ENCODE peak calls at places on chromosomes 12 and 14, in seven cellular contexts. One of them, this sample, is unnamed.

GRCh38 chr14:89139404-89140247 is 277.4 kb downstream of the FOXN3 start:
- DNase-seq in body of pancreas: no peak
- DNase-seq in uterus: no peak
- DNase-seq in A549: no peak
- DNase-seq in neural progenitor cell: no peak
- DNase-seq in heart right ventricle: no peak
- DNase-seq in IMR-90: no peak
- DNase-seq in this sample: no peak

GRCh38 chr14:74888164-74889158 is 6.7 kb downstream of the DLST start:
- DNase-seq in body of pancreas: no peak
- DNase-seq in uterus: no peak
- DNase-seq in A549: no peak
- DNase-seq in neural progenitor cell: no peak
- DNase-seq in heart right ventricle: no peak
- DNase-seq in IMR-90: no peak
- DNase-seq in this sample: no peak

GRCh38 chr12:114829833-114830232 is 145.9 kb upstream of the TBX3 start:
- DNase-seq in body of pancreas: no peak
- DNase-seq in uterus: no peak
- DNase-seq in A549: no peak
- DNase-seq in neural progenitor cell: no peak
- DNase-seq in heart right ventricle: no peak
- DNase-seq in IMR-90: no peak
- DNase-seq in this sample: no peak

GRCh38 chr14:94143239-94143638 is 13.8 kb upstream of the IFI27L2 start:
- DNase-seq in body of pancreas: no peak
- DNase-seq in uterus: no peak
- DNase-seq in A549: no peak
- DNase-seq in neural progenitor cell: peak
- DNase-seq in heart right ventricle: no peak
- DNase-seq in IMR-90: no peak
- DNase-seq in this sample: no peak

GRCh38 chr14:74948228-74949175 is 6.9 kb downstream of the PGF start:
- DNase-seq in body of pancreas: no peak
- DNase-seq in uterus: no peak
- DNase-seq in A549: no peak
- DNase-seq in neural progenitor cell: no peak
- DNase-seq in heart right ventricle: no peak
- DNase-seq in IMR-90: no peak
- DNase-seq in this sample: peak

GRCh38 chr12:104108755-104109445 is 29.1 kb downstream of the NFYB start:
- DNase-seq in body of pancreas: peak
- DNase-seq in uterus: peak
- DNase-seq in A549: peak
- DNase-seq in neural progenitor cell: peak
- DNase-seq in heart right ventricle: peak
- DNase-seq in IMR-90: peak
- DNase-seq in this sample: peak

GRCh38 chr12:69052613-69053408 is 119.8 kb upstream of the CPM start:
- DNase-seq in body of pancreas: peak
- DNase-seq in uterus: no peak
- DNase-seq in A549: peak
- DNase-seq in neural progenitor cell: no peak
- DNase-seq in heart right ventricle: no peak
- DNase-seq in IMR-90: peak
- DNase-seq in this sample: no peak

GRCh38 chr12:53381739-53382630 is 2.0 kb downstream of the SP1 start:
- DNase-seq in body of pancreas: peak
- DNase-seq in uterus: peak
- DNase-seq in A549: no peak
- DNase-seq in neural progenitor cell: peak
- DNase-seq in heart right ventricle: peak
- DNase-seq in IMR-90: peak
- DNase-seq in this sample: peak

GRCh38 chr12:2960996-2961616 is 1.9 kb downstream of the TEAD4 start:
- DNase-seq in body of pancreas: no peak
- DNase-seq in uterus: no peak
- DNase-seq in A549: no peak
- DNase-seq in neural progenitor cell: no peak
- DNase-seq in heart right ventricle: no peak
- DNase-seq in IMR-90: peak
- DNase-seq in this sample: no peak

GRCh38 chr14:65949711-65950516 is 536.3 kb upstream of the CCDC196 start:
- DNase-seq in body of pancreas: peak
- DNase-seq in uterus: peak
- DNase-seq in A549: no peak
- DNase-seq in neural progenitor cell: no peak
- DNase-seq in heart right ventricle: peak
- DNase-seq in IMR-90: peak
- DNase-seq in this sample: no peak

GRCh38 chr14:24196071-24197061 is 1.1 kb upstream of the TM9SF1 start:
- DNase-seq in body of pancreas: no peak
- DNase-seq in uterus: no peak
- DNase-seq in A549: no peak
- DNase-seq in neural progenitor cell: peak
- DNase-seq in heart right ventricle: no peak
- DNase-seq in IMR-90: peak
- DNase-seq in this sample: no peak

GRCh38 chr12:56278905-56279304 is 12.2 kb downstream of the COQ10A start:
- DNase-seq in body of pancreas: no peak
- DNase-seq in uterus: no peak
- DNase-seq in A549: no peak
- DNase-seq in neural progenitor cell: no peak
- DNase-seq in heart right ventricle: no peak
- DNase-seq in IMR-90: no peak
- DNase-seq in this sample: no peak

DNA sequence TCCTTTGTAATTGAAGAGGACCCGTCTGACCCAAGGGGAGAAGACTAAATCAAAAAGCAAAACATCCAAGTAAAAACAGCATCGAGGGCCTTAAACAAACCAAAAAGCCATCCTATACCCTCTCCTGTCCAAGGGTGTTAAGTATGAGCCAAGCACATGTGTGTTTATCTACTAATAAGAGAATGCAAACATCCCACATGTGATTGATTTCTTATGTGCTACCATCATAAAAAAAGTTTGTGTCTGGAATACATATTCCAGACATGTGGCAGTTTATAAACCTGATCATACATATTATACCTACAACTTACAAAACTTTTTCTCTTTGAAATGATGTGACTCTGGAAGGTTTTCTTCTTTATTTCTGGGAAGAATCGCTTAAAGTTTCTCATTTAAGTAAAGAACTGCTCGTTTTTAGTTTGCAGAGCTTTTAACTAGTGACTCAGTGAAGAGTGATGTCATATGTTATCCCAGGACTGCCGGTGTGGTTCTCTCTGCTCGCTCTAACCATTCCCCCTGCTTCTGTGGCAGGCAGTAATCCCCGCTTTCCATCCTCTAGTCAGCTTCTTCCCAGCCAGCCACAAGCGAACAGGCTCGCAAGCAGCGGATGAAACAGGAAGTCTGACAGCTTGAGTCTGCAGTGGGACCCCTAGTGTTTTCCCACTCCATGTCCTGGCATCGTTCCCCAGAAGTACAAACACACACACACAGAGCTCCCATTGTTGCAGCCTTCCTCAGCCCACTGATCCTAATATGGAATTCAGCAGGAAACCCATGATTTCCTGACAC is 431 bp upstream of the RHOJ start:
- DNase-seq in body of pancreas: peak
- DNase-seq in uterus: peak
- DNase-seq in A549: no peak
- DNase-seq in neural progenitor cell: peak
- DNase-seq in heart right ventricle: peak
- DNase-seq in IMR-90: peak
- DNase-seq in this sample: peak
- TF ChIP-seq CTCF in body of pancreas: peak
- TF ChIP-seq CTCF in uterus: peak
- TF ChIP-seq CTCF in A549: no peak
- TF ChIP-seq CTCF in neural progenitor cell: no peak
- TF ChIP-seq CTCF in heart right ventricle: peak
- TF ChIP-seq CTCF in IMR-90: peak
- TF ChIP-seq CTCF in this sample: no peak

GRCh38 chr12:118706437-118706836 is 274.9 kb upstream of the SRRM4 start:
- DNase-seq in body of pancreas: no peak
- DNase-seq in uterus: no peak
- DNase-seq in A549: no peak
- DNase-seq in neural progenitor cell: no peak
- DNase-seq in heart right ventricle: no peak
- DNase-seq in IMR-90: no peak
- DNase-seq in this sample: no peak

DNA sequence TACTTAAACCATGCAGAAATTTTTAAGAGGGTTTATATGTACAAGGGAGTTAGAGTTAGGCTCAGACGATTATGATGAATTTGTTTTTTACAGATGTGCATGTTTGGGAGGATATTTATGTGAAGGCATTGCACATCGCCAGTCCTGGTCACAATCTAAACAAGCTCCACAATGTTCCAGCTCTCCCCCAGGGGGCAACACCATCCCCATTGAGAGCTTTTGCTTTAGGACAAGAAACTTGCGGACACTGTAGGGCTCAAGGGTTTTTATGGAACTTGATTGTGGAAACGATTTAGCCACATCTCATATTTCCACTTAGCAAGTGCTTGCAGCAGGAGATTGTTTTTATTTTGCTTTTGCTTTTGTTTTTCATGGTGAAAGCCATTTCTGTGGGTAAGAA is 276.8 kb upstream of the SRRM4 start:
- DNase-seq in body of pancreas: no peak
- DNase-seq in uterus: no peak
- DNase-seq in A549: no peak
- DNase-seq in neural progenitor cell: peak
- DNase-seq in heart right ventricle: no peak
- DNase-seq in IMR-90: no peak
- DNase-seq in this sample: no peak
- H3K27ac ChIP-seq in body of pancreas: no peak
- H3K27ac ChIP-seq in uterus: no peak
- H3K27ac ChIP-seq in A549: no peak
- H3K27ac ChIP-seq in neural progenitor cell: no peak
- H3K27ac ChIP-seq in heart right ventricle: no peak
- H3K27ac ChIP-seq in IMR-90: no peak
- H3K27ac ChIP-seq in this sample: no peak

DNA sequence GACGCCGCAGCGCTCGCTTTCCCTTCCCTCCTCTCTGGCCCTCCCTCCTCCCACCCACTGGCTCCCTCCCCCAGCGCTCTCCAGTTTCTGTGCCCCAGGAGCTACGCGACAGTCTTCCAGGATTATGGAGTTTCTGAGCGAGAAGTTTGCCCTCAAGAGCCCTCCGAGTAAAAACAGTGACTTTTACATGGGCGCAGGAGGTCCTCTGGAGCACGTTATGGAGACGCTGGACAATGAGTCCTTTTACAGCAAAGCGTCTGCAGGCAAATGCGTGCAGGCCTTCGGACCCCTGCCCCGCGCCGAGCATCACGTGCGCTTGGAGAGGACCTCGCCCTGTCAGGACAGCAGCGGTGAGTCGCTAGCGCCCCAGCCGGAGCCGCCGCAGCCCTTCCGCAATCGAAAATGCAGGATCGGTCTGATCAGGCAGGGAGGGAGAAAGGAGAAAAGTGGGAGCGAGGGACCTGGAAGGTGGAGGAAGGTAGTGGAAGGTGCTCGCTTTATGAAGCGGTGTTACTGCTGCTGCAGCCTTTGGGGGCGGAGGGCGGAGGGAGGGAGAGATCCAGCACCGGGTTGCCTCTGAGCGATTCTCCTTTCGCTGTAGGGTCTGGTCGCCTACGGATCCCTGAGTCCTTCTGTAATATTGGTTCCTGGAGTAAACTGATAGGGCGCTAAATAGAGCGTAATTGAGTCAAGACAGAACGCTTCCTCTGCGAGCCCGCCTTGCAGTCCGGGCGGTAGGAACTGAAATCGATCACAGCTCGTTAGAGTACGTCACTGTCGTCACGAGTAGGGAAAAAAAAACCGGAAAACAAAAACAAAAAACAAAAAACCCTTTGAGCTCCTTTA is at the start of gene ALX1:
- DNase-seq in body of pancreas: no peak
- DNase-seq in uterus: no peak
- DNase-seq in A549: peak
- DNase-seq in neural progenitor cell: peak
- DNase-seq in heart right ventricle: no peak
- DNase-seq in IMR-90: peak
- DNase-seq in this sample: peak
- TF ChIP-seq CTCF in body of pancreas: no peak
- TF ChIP-seq CTCF in uterus: no peak
- TF ChIP-seq CTCF in A549: peak
- TF ChIP-seq CTCF in neural progenitor cell: peak
- TF ChIP-seq CTCF in heart right ventricle: no peak
- TF ChIP-seq CTCF in IMR-90: no peak
- TF ChIP-seq CTCF in this sample: no peak

GRCh38 chr12:106459124-106459523 is 101.6 kb downstream of the POLR3B start:
- DNase-seq in body of pancreas: no peak
- DNase-seq in uterus: no peak
- DNase-seq in A549: no peak
- DNase-seq in neural progenitor cell: no peak
- DNase-seq in heart right ventricle: no peak
- DNase-seq in IMR-90: no peak
- DNase-seq in this sample: no peak

GRCh38 chr12:106452309-106452708 is 94.8 kb downstream of the POLR3B start:
- DNase-seq in body of pancreas: no peak
- DNase-seq in uterus: no peak
- DNase-seq in A549: no peak
- DNase-seq in neural progenitor cell: no peak
- DNase-seq in heart right ventricle: no peak
- DNase-seq in IMR-90: no peak
- DNase-seq in this sample: no peak

GRCh38 chr12:106459534-106459933 is 102.0 kb downstream of the POLR3B start:
- DNase-seq in body of pancreas: no peak
- DNase-seq in uterus: no peak
- DNase-seq in A549: no peak
- DNase-seq in neural progenitor cell: no peak
- DNase-seq in heart right ventricle: no peak
- DNase-seq in IMR-90: no peak
- DNase-seq in this sample: no peak

DNA sequence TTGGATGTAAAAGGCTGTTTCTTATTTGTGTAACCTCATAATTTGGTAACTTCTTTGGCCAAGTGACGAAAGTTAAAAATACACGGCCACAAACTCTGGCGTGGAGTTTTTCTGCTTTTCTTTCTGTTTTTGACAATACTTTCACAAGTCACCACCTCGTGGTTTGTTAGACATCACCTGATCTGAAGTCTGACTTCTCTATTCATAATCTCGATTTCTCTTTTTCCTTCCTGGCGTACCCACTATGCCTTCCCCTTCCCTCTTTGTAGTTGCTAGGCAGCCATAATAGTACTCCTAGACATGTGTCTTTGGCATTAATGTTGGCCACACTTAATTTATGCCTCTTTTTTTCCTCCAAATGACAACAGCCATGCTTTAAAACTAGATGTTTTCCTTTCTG is 97.6 kb downstream of the POLR3B start:
- DNase-seq in body of pancreas: no peak
- DNase-seq in uterus: no peak
- DNase-seq in A549: no peak
- DNase-seq in neural progenitor cell: no peak
- DNase-seq in heart right ventricle: no peak
- DNase-seq in IMR-90: no peak
- DNase-seq in this sample: no peak
- H3K27ac ChIP-seq in body of pancreas: no peak
- H3K27ac ChIP-seq in uterus: no peak
- H3K27ac ChIP-seq in A549: no peak
- H3K27ac ChIP-seq in neural progenitor cell: no peak
- H3K27ac ChIP-seq in heart right ventricle: no peak
- H3K27ac ChIP-seq in IMR-90: no peak
- H3K27ac ChIP-seq in this sample: no peak

This sample was measured in tibial artery.